ENCODE peak calls at places on chromosomes 3 and 15, in nine cellular contexts. Z is activated naive CD4-positive, alpha-beta T cell; R is ELR; B is CD8-positive, alpha-beta T cell; T is posterior vena cava; A is GOT3; H is GM12865; U is activated CD4-positive, alpha-beta T cell treated with anti-CD3 and anti-CD28 coated beads for 24 hours; F is nephron progenitor cell. C is an unnamed sample.

GRCh38 chr3:126053949-126054569 is 29.9 kb downstream of the SLC41A3 start:
- DNase-seq in T (no peak), B (no peak), Z (no peak), R (no peak), F (no peak), H (no peak), U (no peak), A (no peak), C (no peak)

GRCh38 chr15:38895326-38896282 is 331.0 kb upstream of the RASGRP1 start:
- DNase-seq in F (no peak), A (no peak), T (no peak), B (no peak), H (no peak), R (peak; percentile 80), U (no peak), Z (no peak), C (peak; percentile 80)

GRCh38 chr3:47685037-47685436 is 96.7 kb downstream of the SMARCC1 start:
- DNase-seq in B (no peak), Z (no peak), H (no peak), U (no peak), A (no peak), R (peak; percentile 73), F (no peak), T (no peak), C (no peak)

GRCh38 chr3:139159356-139159755 is 114.7 kb upstream of the PRR23C start:
- DNase-seq in U (no peak), H (no peak), A (no peak), T (no peak), R (no peak), Z (no peak), F (no peak), B (no peak), C (no peak)

GRCh38 chr15:35506272-35506870 is 39.6 kb downstream of the DPH6 start:
- DNase-seq in Z (no peak), A (no peak), T (no peak), R (no peak), U (no peak), F (no peak), H (no peak), B (no peak), C (no peak)

GRCh38 chr15:62138124-62138523 is 27.0 kb downstream of the C2CD4B start:
- DNase-seq in H (no peak), A (no peak), B (no peak), U (no peak), T (no peak), Z (no peak), F (no peak), R (peak; percentile 37), C (no peak)

GRCh38 chr15:80403712-80404056 is 498 bp upstream of the ARNT2 start:
- DNase-seq in A (no peak), F (peak; percentile 55), B (no peak), Z (no peak), T (no peak), R (no peak), H (no peak), U (no peak), C (peak; percentile 64)

GRCh38 chr15:39594056-39594763 is 13.3 kb downstream of the THBS1 start:
- DNase-seq in A (no peak), T (peak; percentile 64), F (no peak), R (peak; percentile 37), Z (no peak), U (no peak), H (no peak), B (peak; percentile 35), C (peak; percentile 19)